ENCODE peak calls at places on chromosomes 5 and 9, in eight cellular contexts. N is neuronal stem cell; Q is DMS79; Y is NCI-H2107; I is CD4-positive, alpha-beta T cell; Z is Karpas-422; V is cerebellar cortex; B is mucosa of gallbladder. J is an unnamed sample.

GRCh38 chr9:121748080-121748479 is 96.6 kb downstream of the DAB2IP start:
- DNase-seq in N (no peak), Q (no peak), Y (no peak), I (no peak), Z (no peak), V (no peak), B (no peak), J (no peak)

GRCh38 chr5:158502686-158503085 is 597.0 kb downstream of the EBF1 start:
- DNase-seq in N (no peak), Q (no peak), Y (no peak), I (no peak), Z (no peak), V (no peak), B (no peak), J (no peak)

GRCh38 chr5:74296685-74297084 is 343.8 kb downstream of the ENC1 start:
- DNase-seq in N (no peak), Q (no peak), Y (no peak), I (no peak), Z (no peak), V (no peak), B (no peak), J (no peak)

GRCh38 chr5:77641397-77641943 is 3.0 kb upstream of the OTP start:
- DNase-seq in N (no peak), Q (no peak), Y (no peak), I (no peak), Z (no peak), V (no peak), B (no peak), J (no peak)

GRCh38 chr9:130593020-130593419 is 13.6 kb downstream of the FUBP3 start:
- DNase-seq in N (no peak), Q (no peak), Y (no peak), I (no peak), Z (no peak), V (no peak), B (no peak), J (no peak)

GRCh38 chr5:71924980-71925379 is 182.3 kb upstream of the MAP1B start:
- DNase-seq in N (no peak), Q (no peak), Y (no peak), I (no peak), Z (no peak), V (no peak), B (no peak), J (no peak)

GRCh38 chr5:58985759-58986158 is 402.9 kb downstream of the RAB3C start:
- DNase-seq in N (no peak), Q (no peak), Y (no peak), I (no peak), Z (no peak), V (no peak), B (no peak), J (no peak)

GRCh38 chr5:131289738-131290137 is 25.9 kb downstream of the CDC42SE2 start:
- DNase-seq in N (no peak), Q (no peak), Y (no peak), I (no peak), Z (no peak), V (no peak), B (no peak), J (no peak)

GRCh38 chr5:40240111-40240510 is 439.6 kb upstream of the PTGER4 start:
- DNase-seq in N (no peak), Q (no peak), Y (no peak), I (no peak), Z (no peak), V (no peak), B (no peak), J (no peak)

GRCh38 chr9:70747335-70747734 is 332.9 kb upstream of the KLF9 start:
- DNase-seq in N (no peak), Q (no peak), Y (no peak), I (no peak), Z (no peak), V (no peak), B (no peak), J (no peak)

GRCh38 chr5:172776235-172776594 is 5.2 kb upstream of the DUSP1 start:
- DNase-seq in N (no peak), Q (no peak), Y (no peak), I (no peak), Z (no peak), V (no peak), B (no peak), J (no peak)

GRCh38 chr5:141844414-141845097 is 33.7 kb downstream of the PCDH1 start:
- DNase-seq in N (no peak), Q (no peak), Y (no peak), I (no peak), Z (no peak), V (no peak), B (no peak), J (no peak)

GRCh38 chr9:36566813-36567217 is 5.9 kb upstream of the MELK start:
- DNase-seq in N (no peak), Q (no peak), Y (no peak), I (no peak), Z (no peak), V (peak; percentile 93), B (peak; percentile 72), J (no peak)